ENCODE peak calls at places on chromosomes 13 and 19, in nine cellular contexts. Q, N, J, I, Y, L, R, M and X are unnamed samples. For H3K4me1 and H3K9me3, the result is how much of the 10 kb centered on the place peaks cover.

GRCh38 chr13:110358381-110358780 is 51.3 kb downstream of the COL4A2 start:
- DNase-seq in Q (no peak), N (no peak), J (no peak), I (no peak), Y (no peak), L (no peak), R (no peak), M (no peak), X (no peak)

GRCh38 chr13:109451726-109452125 is 334.7 kb downstream of the IRS2 start:
- DNase-seq in Q (no peak), N (no peak), J (no peak), I (no peak), Y (no peak), L (no peak), R (no peak), M (peak), X (no peak)

GRCh38 chr19:4555657-4556561 is 3.6 kb downstream of the SEMA6B start:
- DNase-seq in Q (no peak), N (no peak), J (no peak), I (no peak), Y (no peak), L (no peak), R (no peak), M (peak), X (no peak)

GRCh38 chr19:33394006-33394722 is 20.7 kb downstream of the CEBPG start:
- DNase-seq in Q (no peak), N (no peak), J (no peak), I (peak), Y (peak), L (peak), R (peak), M (no peak), X (peak)

GRCh38 chr19:27846944-27847343 is 1366.0 kb downstream of the UQCRFS1 start:
- DNase-seq in Q (no peak), N (no peak), J (no peak), I (no peak), Y (no peak), L (no peak), R (no peak), M (no peak), X (no peak)

GRCh38 chr13:34129422-34129821 is 311.5 kb downstream of the RFC3 start:
- DNase-seq in Q (no peak), N (no peak), J (no peak), I (peak), Y (no peak), L (no peak), R (no peak), M (no peak), X (no peak)

GRCh38 chr13:106210327-106210726 is 325.1 kb downstream of the EFNB2 start:
- DNase-seq in Q (no peak), N (no peak), J (no peak), I (no peak), Y (no peak), L (no peak), R (no peak), M (no peak), X (no peak)

GRCh38 chr13:29428310-29428991 is 167.0 kb downstream of the SLC7A1 start:
- DNase-seq in Q (peak), N (no peak), J (peak), I (peak), Y (no peak), L (no peak), R (no peak), M (peak), X (no peak)

GRCh38 chr13:113528798-113529180 is 38.3 kb upstream of the DCUN1D2 start:
- DNase-seq in Q (no peak), N (no peak), J (no peak), I (no peak), Y (no peak), L (no peak), R (no peak), M (no peak), X (no peak)

GRCh38 chr19:51809787-51810186 is 14.8 kb downstream of the FPR3 start:
- DNase-seq in Q (no peak), N (no peak), J (peak), I (no peak), Y (no peak), L (no peak), R (no peak), M (no peak), X (no peak)

GRCh38 chr13:98890186-98890585 is 87.7 kb downstream of the DOCK9 start:
- DNase-seq in Q (no peak), N (no peak), J (no peak), I (peak), Y (no peak), L (peak), R (no peak), M (no peak), X (no peak)

GRCh38 chr13:98366959-98367358 is 189.9 kb upstream of the RNF113B start:
- DNase-seq in Q (no peak), N (no peak), J (no peak), I (no peak), Y (no peak), L (no peak), R (no peak), M (no peak), X (no peak)

GRCh38 chr19:33186835-33187540 is 7.1 kb upstream of the LRP3 start:
- DNase-seq in Q (no peak), N (no peak), J (no peak), I (no peak), Y (no peak), L (no peak), R (no peak), M (no peak), X (peak)

GRCh38 chr13:113359556-113359955 is 4.4 kb downstream of the GRTP1 start:
- DNase-seq in Q (no peak), N (no peak), J (no peak), I (no peak), Y (no peak), L (no peak), R (no peak), M (no peak), X (no peak)

GRCh38 chr13:47454986-47455385 is 546.1 kb downstream of the SUCLA2 start:
- DNase-seq in Q (no peak), N (no peak), J (no peak), I (no peak), Y (no peak), L (peak), R (no peak), M (no peak), X (no peak)

GRCh38 chr13:98746968-98747367 is 5.5 kb downstream of the SLC15A1 start:
- DNase-seq in Q (no peak), N (no peak), J (no peak), I (peak), Y (no peak), L (no peak), R (no peak), M (no peak), X (no peak)

GRCh38 chr13:33355470-33355869 is 69.9 kb upstream of the STARD13 start:
- DNase-seq in Q (no peak), N (no peak), J (no peak), I (no peak), Y (no peak), L (peak), R (no peak), M (no peak), X (no peak)

GRCh38 chr13:77565635-77566034 is 30.1 kb downstream of the SCEL start:
- DNase-seq in Q (peak), N (no peak), J (no peak), I (peak), Y (no peak), L (peak), R (no peak), M (peak), X (no peak)

GRCh38 chr19:56896041-56896440 is 55.5 kb upstream of the PEG3 start:
- DNase-seq in Q (no peak), N (no peak), J (no peak), I (no peak), Y (no peak), L (no peak), R (no peak), M (no peak), X (no peak)

DNA sequence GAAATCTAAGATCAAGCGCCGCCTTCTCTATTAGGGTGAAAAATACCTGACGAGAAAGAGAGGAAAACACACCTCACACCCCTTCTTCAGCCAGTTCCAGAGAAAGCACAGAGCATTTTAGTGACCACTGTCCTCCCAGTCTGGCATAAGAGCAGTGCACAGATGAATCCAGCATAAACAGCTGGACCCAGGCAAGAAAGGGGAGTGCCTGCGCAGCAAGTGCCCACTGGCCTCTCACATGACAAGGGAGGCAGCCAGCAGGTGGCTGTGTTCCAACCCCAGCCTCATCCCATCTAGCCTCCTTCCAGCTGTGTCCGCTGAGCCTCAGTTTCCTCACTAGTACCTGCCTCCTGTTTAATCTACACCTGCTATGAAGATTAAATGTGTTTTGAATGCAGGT is 8.0 kb downstream of the MED26 start:
- DNase-seq in Q (no peak), N (no peak), J (no peak), I (no peak), Y (no peak), L (no peak), R (no peak), M (no peak), X (no peak)
- H3K4me1 ChIP-seq in Q (under half), N (under half), J (under half), I (under half), Y (under half), L (under half), R (half or more), M (under half), X (under half)

DNA sequence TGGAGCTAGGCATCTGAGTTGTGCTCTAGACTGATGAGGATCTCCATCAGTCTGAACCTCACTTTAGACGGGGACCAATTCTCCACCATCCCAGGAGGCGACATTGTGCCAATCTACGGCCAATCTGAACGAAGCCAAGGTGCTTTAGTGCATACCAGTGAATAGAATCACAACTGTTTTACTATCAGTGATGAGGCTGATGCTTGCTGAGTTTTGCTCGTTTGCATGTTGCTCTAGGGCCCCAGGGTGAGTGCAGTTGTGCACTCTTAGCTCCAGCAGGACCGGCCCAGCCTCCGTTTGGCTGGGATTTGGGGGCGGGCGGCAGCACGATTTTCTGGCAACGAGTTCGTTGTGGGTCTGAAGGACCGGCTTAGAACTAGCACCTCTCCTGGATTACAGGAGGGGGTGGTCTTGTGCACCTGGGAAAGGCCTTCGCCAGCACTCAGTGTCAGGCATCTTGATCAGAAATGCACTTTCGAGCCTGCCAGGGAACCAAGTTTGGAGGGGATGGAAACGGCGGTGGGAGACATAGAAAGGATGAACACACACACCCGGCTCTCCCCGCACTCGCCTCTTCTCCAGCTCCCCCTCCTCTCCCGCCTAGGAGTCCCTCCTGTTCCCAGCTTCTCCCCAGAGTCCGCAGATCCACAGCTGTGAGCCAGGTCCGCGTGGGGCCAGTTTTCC is 4.4 kb downstream of the GSX1 start:
- DNase-seq in Q (no peak), N (no peak), J (no peak), I (no peak), Y (no peak), L (no peak), R (no peak), M (no peak), X (no peak)
- H3K9me3 ChIP-seq in Q (under half), N (under half), J (under half), I (under half), Y (under half), L (under half), R (under half), M (under half), X (under half)

GRCh38 chr19:708154-709141 is at the start of gene PALM:
- DNase-seq in Q (no peak), N (no peak), J (no peak), I (no peak), Y (no peak), L (no peak), R (no peak), M (peak), X (no peak)
- H3K4me1 ChIP-seq in Q (under half), N (under half), J (under half), I (under half), Y (under half), L (under half), R (under half), M (under half), X (under half)

GRCh38 chr19:40367577-40368434 is 19.3 kb downstream of the PLD3 start:
- DNase-seq in Q (no peak), N (no peak), J (no peak), I (no peak), Y (no peak), L (no peak), R (no peak), M (peak), X (no peak)
- H3K9me3 ChIP-seq in Q (under half), N (under half), J (under half), I (under half), Y (under half), L (under half), R (under half), M (under half), X (under half)

DNA sequence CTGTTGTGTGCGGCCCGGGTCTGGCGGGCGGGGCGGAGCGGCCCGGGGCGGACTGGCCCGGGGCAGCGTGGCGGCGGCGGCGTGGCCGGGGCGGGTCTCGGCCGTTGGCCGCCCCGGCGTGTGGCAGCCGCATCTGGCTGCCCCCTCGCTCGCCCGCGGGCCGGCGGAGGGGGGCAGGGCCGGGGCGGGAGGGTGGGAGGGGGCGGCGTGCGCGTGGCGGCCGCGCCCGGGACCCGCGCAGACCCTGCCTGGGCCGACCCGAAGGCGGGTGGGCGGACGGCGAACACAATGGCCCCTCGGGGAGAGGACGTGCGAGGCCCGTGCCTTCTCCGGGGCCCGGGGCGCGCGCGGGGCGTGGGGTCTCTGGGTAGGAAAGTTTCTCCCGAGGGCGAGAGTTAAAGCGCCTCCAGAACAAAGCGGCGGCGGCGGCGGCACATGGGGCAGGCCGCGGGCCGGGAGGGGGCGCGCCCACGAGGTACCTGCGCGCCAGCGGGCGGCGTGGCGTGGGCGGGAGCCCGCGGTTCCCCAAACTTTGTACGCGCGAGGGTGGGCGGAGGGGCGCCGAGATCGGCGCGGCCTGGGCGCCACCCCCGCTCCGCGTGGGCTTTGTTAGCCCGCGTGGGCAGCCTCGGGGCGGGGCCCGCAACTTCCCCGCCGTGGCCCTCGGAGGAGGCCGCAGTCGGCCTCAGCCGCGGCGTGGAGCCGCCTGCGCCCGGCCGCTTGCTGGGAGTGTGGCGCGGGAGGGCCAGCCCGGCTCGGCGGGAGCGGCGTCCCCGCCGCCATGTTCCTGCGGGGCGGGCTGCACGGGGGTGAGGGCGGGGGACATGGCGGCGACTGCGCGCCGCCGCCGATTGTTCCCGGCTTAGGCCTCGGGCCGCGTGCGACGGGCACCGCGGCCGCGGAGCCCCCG is 764 bp downstream of the MIR17HG start:
- DNase-seq in Q (no peak), N (peak), J (peak), I (peak), Y (no peak), L (no peak), R (peak), M (no peak), X (peak)
- H3K4me1 ChIP-seq in Q (under half), N (under half), J (under half), I (under half), Y (under half), L (under half), R (under half), M (under half), X (under half)